ENCODE peak calls at places on chromosomes 4 and X, in four cellular contexts. One of them, this sample, is unnamed.

GRCh38 chrX:20654596-20655106 is 387.9 kb upstream of the RPS6KA3 start:
- ATAC-seq in central memory CD8-positive, alpha-beta T cell: no peak
- ATAC-seq in Right ventricle myocardium superior: no peak
- ATAC-seq in A549: no peak
- ATAC-seq in this sample: no peak

GRCh38 chrX:154804564-154804956 is 725 bp downstream of the MPP1 start:
- ATAC-seq in central memory CD8-positive, alpha-beta T cell: no peak
- ATAC-seq in Right ventricle myocardium superior: peak
- ATAC-seq in A549: no peak
- ATAC-seq in this sample: no peak

GRCh38 chr4:81650871-81651270 is 179.2 kb upstream of the RASGEF1B start:
- ATAC-seq in central memory CD8-positive, alpha-beta T cell: no peak
- ATAC-seq in Right ventricle myocardium superior: no peak
- ATAC-seq in A549: no peak
- ATAC-seq in this sample: no peak

GRCh38 chrX:154734101-154734781 is 16.6 kb downstream of the GAB3 start:
- ATAC-seq in central memory CD8-positive, alpha-beta T cell: peak
- ATAC-seq in Right ventricle myocardium superior: peak
- ATAC-seq in A549: peak
- ATAC-seq in this sample: peak

GRCh38 chr4:10321931-10322330 is 135.3 kb downstream of the ZNF518B start:
- ATAC-seq in central memory CD8-positive, alpha-beta T cell: no peak
- ATAC-seq in Right ventricle myocardium superior: no peak
- ATAC-seq in A549: no peak
- ATAC-seq in this sample: no peak

GRCh38 chrX:107542500-107542899 is 85.8 kb upstream of the PRPS1 start:
- ATAC-seq in central memory CD8-positive, alpha-beta T cell: no peak
- ATAC-seq in Right ventricle myocardium superior: no peak
- ATAC-seq in A549: no peak
- ATAC-seq in this sample: no peak

GRCh38 chr4:116323606-116324005 is 761.8 kb downstream of the TRAM1L1 start:
- ATAC-seq in central memory CD8-positive, alpha-beta T cell: no peak
- ATAC-seq in Right ventricle myocardium superior: no peak
- ATAC-seq in A549: no peak
- ATAC-seq in this sample: no peak

GRCh38 chr4:17066972-17067371 is 168.5 kb upstream of the LDB2 start:
- ATAC-seq in central memory CD8-positive, alpha-beta T cell: no peak
- ATAC-seq in Right ventricle myocardium superior: no peak
- ATAC-seq in A549: peak
- ATAC-seq in this sample: no peak

GRCh38 chr4:15349426-15349825 is 78.4 kb upstream of the C1QTNF7 start:
- ATAC-seq in central memory CD8-positive, alpha-beta T cell: no peak
- ATAC-seq in Right ventricle myocardium superior: no peak
- ATAC-seq in A549: no peak
- ATAC-seq in this sample: no peak

GRCh38 chr4:98689507-98690174 is 31.2 kb upstream of the TSPAN5 start:
- ATAC-seq in central memory CD8-positive, alpha-beta T cell: peak
- ATAC-seq in Right ventricle myocardium superior: no peak
- ATAC-seq in A549: no peak
- ATAC-seq in this sample: peak

GRCh38 chr4:177583000-177583399 is 140.8 kb upstream of the AGA start:
- ATAC-seq in central memory CD8-positive, alpha-beta T cell: no peak
- ATAC-seq in Right ventricle myocardium superior: no peak
- ATAC-seq in A549: no peak
- ATAC-seq in this sample: no peak

GRCh38 chr4:29972121-29972520 is 748.0 kb upstream of the PCDH7 start:
- ATAC-seq in central memory CD8-positive, alpha-beta T cell: no peak
- ATAC-seq in Right ventricle myocardium superior: no peak
- ATAC-seq in A549: no peak
- ATAC-seq in this sample: no peak

GRCh38 chrX:123222920-123223319 is 38.8 kb downstream of the GRIA3 start:
- ATAC-seq in central memory CD8-positive, alpha-beta T cell: no peak
- ATAC-seq in Right ventricle myocardium superior: no peak
- ATAC-seq in A549: no peak
- ATAC-seq in this sample: no peak

GRCh38 chrX:38886112-38886511 is 84.9 kb downstream of the MID1IP1 start:
- ATAC-seq in central memory CD8-positive, alpha-beta T cell: no peak
- ATAC-seq in Right ventricle myocardium superior: no peak
- ATAC-seq in A549: no peak
- ATAC-seq in this sample: no peak

GRCh38 chr4:76984127-76984526 is 34.6 kb downstream of the SEPTIN11 start:
- ATAC-seq in central memory CD8-positive, alpha-beta T cell: peak
- ATAC-seq in Right ventricle myocardium superior: no peak
- ATAC-seq in A549: peak
- ATAC-seq in this sample: peak

GRCh38 chrX:373641-374471 is 12.9 kb downstream of the PPP2R3B start:
- ATAC-seq in central memory CD8-positive, alpha-beta T cell: peak
- ATAC-seq in Right ventricle myocardium superior: peak
- ATAC-seq in A549: peak
- ATAC-seq in this sample: peak

GRCh38 chr4:124095596-124095995 is 616.9 kb downstream of the ANKRD50 start:
- ATAC-seq in central memory CD8-positive, alpha-beta T cell: no peak
- ATAC-seq in Right ventricle myocardium superior: no peak
- ATAC-seq in A549: no peak
- ATAC-seq in this sample: no peak

GRCh38 chr4:184884863-184885262 is 59.1 kb upstream of the ACSL1 start:
- ATAC-seq in central memory CD8-positive, alpha-beta T cell: no peak
- ATAC-seq in Right ventricle myocardium superior: no peak
- ATAC-seq in A549: no peak
- ATAC-seq in this sample: no peak

GRCh38 chr4:107008115-107008514 is 28.0 kb downstream of the DKK2 start:
- ATAC-seq in central memory CD8-positive, alpha-beta T cell: no peak
- ATAC-seq in Right ventricle myocardium superior: no peak
- ATAC-seq in A549: no peak
- ATAC-seq in this sample: no peak

GRCh38 chr4:140186651-140187315 is 32.8 kb upstream of the MAML3 start:
- ATAC-seq in central memory CD8-positive, alpha-beta T cell: no peak
- ATAC-seq in Right ventricle myocardium superior: no peak
- ATAC-seq in A549: peak
- ATAC-seq in this sample: no peak

GRCh38 chr4:139978692-139979091 is 175.3 kb downstream of the MAML3 start:
- ATAC-seq in central memory CD8-positive, alpha-beta T cell: peak
- ATAC-seq in Right ventricle myocardium superior: no peak
- ATAC-seq in A549: no peak
- ATAC-seq in this sample: peak

GRCh38 chr4:144340931-144341330 is 200.4 kb upstream of the GYPA start:
- ATAC-seq in central memory CD8-positive, alpha-beta T cell: no peak
- ATAC-seq in Right ventricle myocardium superior: no peak
- ATAC-seq in A549: no peak
- ATAC-seq in this sample: no peak

GRCh38 chr4:70392057-70392776 is 5.5 kb upstream of the OPRPN start:
- ATAC-seq in central memory CD8-positive, alpha-beta T cell: no peak
- ATAC-seq in Right ventricle myocardium superior: no peak
- ATAC-seq in A549: no peak
- ATAC-seq in this sample: no peak

GRCh38 chrX:54921427-54922021 is 900 bp downstream of the TRO start:
- ATAC-seq in central memory CD8-positive, alpha-beta T cell: peak
- ATAC-seq in Right ventricle myocardium superior: peak
- ATAC-seq in A549: peak
- ATAC-seq in this sample: peak

GRCh38 chrX:105191878-105192277 is 28.6 kb downstream of the TEX13A start:
- ATAC-seq in central memory CD8-positive, alpha-beta T cell: no peak
- ATAC-seq in Right ventricle myocardium superior: no peak
- ATAC-seq in A549: peak
- ATAC-seq in this sample: no peak

GRCh38 chr4:1625600-1626138 is 58.4 kb downstream of the FAM53A start:
- ATAC-seq in central memory CD8-positive, alpha-beta T cell: no peak
- ATAC-seq in Right ventricle myocardium superior: no peak
- ATAC-seq in A549: no peak
- ATAC-seq in this sample: no peak

GRCh38 chr4:73917081-73917501 is 47.9 kb downstream of the CXCL1 start:
- ATAC-seq in central memory CD8-positive, alpha-beta T cell: no peak
- ATAC-seq in Right ventricle myocardium superior: peak
- ATAC-seq in A549: peak
- ATAC-seq in this sample: no peak

GRCh38 chrX:96002401-96002800 is 682.2 kb upstream of the DIAPH2 start:
- ATAC-seq in central memory CD8-positive, alpha-beta T cell: no peak
- ATAC-seq in Right ventricle myocardium superior: peak
- ATAC-seq in A549: no peak
- ATAC-seq in this sample: no peak

GRCh38 chrX:153226344-153227190 is 47.5 kb downstream of the MAGEA1 start:
- ATAC-seq in central memory CD8-positive, alpha-beta T cell: no peak
- ATAC-seq in Right ventricle myocardium superior: no peak
- ATAC-seq in A549: peak
- ATAC-seq in this sample: no peak

GRCh38 chrX:13518126-13518525 is 51.3 kb upstream of the EGFL6 start:
- ATAC-seq in central memory CD8-positive, alpha-beta T cell: no peak
- ATAC-seq in Right ventricle myocardium superior: no peak
- ATAC-seq in A549: no peak
- ATAC-seq in this sample: no peak

GRCh38 chr4:124932447-124932846 is 219.9 kb upstream of the ANKRD50 start:
- ATAC-seq in central memory CD8-positive, alpha-beta T cell: no peak
- ATAC-seq in Right ventricle myocardium superior: no peak
- ATAC-seq in A549: no peak
- ATAC-seq in this sample: no peak

GRCh38 chrX:77061533-77061932 is 385.7 kb upstream of the FGF16 start:
- ATAC-seq in central memory CD8-positive, alpha-beta T cell: no peak
- ATAC-seq in Right ventricle myocardium superior: peak
- ATAC-seq in A549: no peak
- ATAC-seq in this sample: no peak

GRCh38 chr4:86106475-86106874 is 253.4 kb downstream of the MAPK10 start:
- ATAC-seq in central memory CD8-positive, alpha-beta T cell: no peak
- ATAC-seq in Right ventricle myocardium superior: no peak
- ATAC-seq in A549: no peak
- ATAC-seq in this sample: no peak